ENCODE peak calls at places on chromosomes 2 and 18, in six cellular contexts. One of them, this sample, is unnamed.

GRCh38 chr18:7174359-7175107 is 56.4 kb upstream of the LRRC30 start:
- DNase-seq in left lung: no peak
- DNase-seq in uterus: no peak
- DNase-seq in B cell: no peak
- DNase-seq in spleen: peak
- DNase-seq in IMR-90: no peak
- DNase-seq in this sample: no peak

GRCh38 chr2:27182346-27182745 is 29.5 kb upstream of the ATRAID start:
- DNase-seq in left lung: no peak
- DNase-seq in uterus: no peak
- DNase-seq in B cell: no peak
- DNase-seq in spleen: no peak
- DNase-seq in IMR-90: peak
- DNase-seq in this sample: no peak

GRCh38 chr18:80185545-80185944 is 61.8 kb downstream of the PARD6G start:
- DNase-seq in left lung: no peak
- DNase-seq in uterus: no peak
- DNase-seq in B cell: no peak
- DNase-seq in spleen: no peak
- DNase-seq in IMR-90: no peak
- DNase-seq in this sample: no peak

GRCh38 chr18:72100465-72100864 is 443.7 kb downstream of the CBLN2 start:
- DNase-seq in left lung: no peak
- DNase-seq in uterus: no peak
- DNase-seq in B cell: no peak
- DNase-seq in spleen: no peak
- DNase-seq in IMR-90: no peak
- DNase-seq in this sample: no peak

GRCh38 chr2:239498981-239499633 is 98.3 kb upstream of the HDAC4 start:
- DNase-seq in left lung: no peak
- DNase-seq in uterus: peak
- DNase-seq in B cell: no peak
- DNase-seq in spleen: no peak
- DNase-seq in IMR-90: no peak
- DNase-seq in this sample: no peak

GRCh38 chr2:4792126-4792525 is 900.1 kb upstream of the SOX11 start:
- DNase-seq in left lung: no peak
- DNase-seq in uterus: no peak
- DNase-seq in B cell: no peak
- DNase-seq in spleen: no peak
- DNase-seq in IMR-90: no peak
- DNase-seq in this sample: no peak

GRCh38 chr2:26463252-26464207 is 14.4 kb downstream of the OTOF start:
- DNase-seq in left lung: no peak
- DNase-seq in uterus: no peak
- DNase-seq in B cell: no peak
- DNase-seq in spleen: peak
- DNase-seq in IMR-90: no peak
- DNase-seq in this sample: no peak

GRCh38 chr2:237742191-237742590 is 56.4 kb upstream of the RBM44 start:
- DNase-seq in left lung: no peak
- DNase-seq in uterus: no peak
- DNase-seq in B cell: no peak
- DNase-seq in spleen: no peak
- DNase-seq in IMR-90: no peak
- DNase-seq in this sample: no peak

GRCh38 chr2:59068255-59068654 is 827.1 kb upstream of the FANCL start:
- DNase-seq in left lung: no peak
- DNase-seq in uterus: no peak
- DNase-seq in B cell: no peak
- DNase-seq in spleen: no peak
- DNase-seq in IMR-90: no peak
- DNase-seq in this sample: no peak

GRCh38 chr2:27078267-27079194 is at the start of gene EMILIN1:
- DNase-seq in left lung: peak
- DNase-seq in uterus: peak
- DNase-seq in B cell: no peak
- DNase-seq in spleen: peak
- DNase-seq in IMR-90: peak
- DNase-seq in this sample: no peak

GRCh38 chr2:115200016-115200415 is 757.6 kb downstream of the DPP10 start:
- DNase-seq in left lung: no peak
- DNase-seq in uterus: no peak
- DNase-seq in B cell: no peak
- DNase-seq in spleen: no peak
- DNase-seq in IMR-90: no peak
- DNase-seq in this sample: no peak

GRCh38 chr2:65349863-65350262 is 82.5 kb downstream of the SPRED2 start:
- DNase-seq in left lung: no peak
- DNase-seq in uterus: peak
- DNase-seq in B cell: no peak
- DNase-seq in spleen: no peak
- DNase-seq in IMR-90: peak
- DNase-seq in this sample: no peak

GRCh38 chr2:81658227-81658626 is 1353.7 kb upstream of the LRRTM1 start:
- DNase-seq in left lung: no peak
- DNase-seq in uterus: no peak
- DNase-seq in B cell: no peak
- DNase-seq in spleen: no peak
- DNase-seq in IMR-90: peak
- DNase-seq in this sample: no peak

GRCh38 chr18:46421973-46422551 is 235.0 kb downstream of the LOXHD1 start:
- DNase-seq in left lung: no peak
- DNase-seq in uterus: no peak
- DNase-seq in B cell: no peak
- DNase-seq in spleen: no peak
- DNase-seq in IMR-90: no peak
- DNase-seq in this sample: no peak

GRCh38 chr2:65129276-65129612 is 662 bp downstream of the RAB1A start:
- DNase-seq in left lung: no peak
- DNase-seq in uterus: no peak
- DNase-seq in B cell: no peak
- DNase-seq in spleen: no peak
- DNase-seq in IMR-90: no peak
- DNase-seq in this sample: no peak

GRCh38 chr2:52862801-52863200 is 904.8 kb upstream of the CHAC2 start:
- DNase-seq in left lung: no peak
- DNase-seq in uterus: no peak
- DNase-seq in B cell: no peak
- DNase-seq in spleen: no peak
- DNase-seq in IMR-90: peak
- DNase-seq in this sample: no peak

GRCh38 chr2:209773377-209773776 is 1.7 kb downstream of the UNC80 start:
- DNase-seq in left lung: no peak
- DNase-seq in uterus: no peak
- DNase-seq in B cell: no peak
- DNase-seq in spleen: no peak
- DNase-seq in IMR-90: no peak
- DNase-seq in this sample: no peak

GRCh38 chr18:13565228-13565627 is 161.1 kb downstream of the FAM210A start:
- DNase-seq in left lung: no peak
- DNase-seq in uterus: no peak
- DNase-seq in B cell: no peak
- DNase-seq in spleen: no peak
- DNase-seq in IMR-90: no peak
- DNase-seq in this sample: no peak

GRCh38 chr2:156346731-156347130 is 14.2 kb upstream of the NR4A2 start:
- DNase-seq in left lung: no peak
- DNase-seq in uterus: no peak
- DNase-seq in B cell: no peak
- DNase-seq in spleen: no peak
- DNase-seq in IMR-90: no peak
- DNase-seq in this sample: no peak

GRCh38 chr2:120470717-120471060 is 124.8 kb downstream of the INHBB start:
- DNase-seq in left lung: no peak
- DNase-seq in uterus: no peak
- DNase-seq in B cell: no peak
- DNase-seq in spleen: peak
- DNase-seq in IMR-90: no peak
- DNase-seq in this sample: no peak

GRCh38 chr2:54528311-54528945 is 72.3 kb downstream of the SPTBN1 start:
- DNase-seq in left lung: no peak
- DNase-seq in uterus: no peak
- DNase-seq in B cell: no peak
- DNase-seq in spleen: no peak
- DNase-seq in IMR-90: peak
- DNase-seq in this sample: no peak

GRCh38 chr2:47818777-47819176 is 35.8 kb downstream of the MSH6 start:
- DNase-seq in left lung: no peak
- DNase-seq in uterus: no peak
- DNase-seq in B cell: no peak
- DNase-seq in spleen: no peak
- DNase-seq in IMR-90: no peak
- DNase-seq in this sample: no peak

GRCh38 chr18:4455113-4455811 is at the start of gene DLGAP1:
- DNase-seq in left lung: peak
- DNase-seq in uterus: no peak
- DNase-seq in B cell: peak
- DNase-seq in spleen: peak
- DNase-seq in IMR-90: no peak
- DNase-seq in this sample: peak

GRCh38 chr2:223760838-223761502 is 76.4 kb downstream of the AP1S3 start:
- DNase-seq in left lung: peak
- DNase-seq in uterus: no peak
- DNase-seq in B cell: peak
- DNase-seq in spleen: peak
- DNase-seq in IMR-90: peak
- DNase-seq in this sample: peak

GRCh38 chr18:58391932-58392331 is 237.0 kb downstream of the ALPK2 start:
- DNase-seq in left lung: no peak
- DNase-seq in uterus: no peak
- DNase-seq in B cell: no peak
- DNase-seq in spleen: no peak
- DNase-seq in IMR-90: no peak
- DNase-seq in this sample: no peak

GRCh38 chr2:19881221-19881620 is 20.6 kb downstream of the TTC32 start:
- DNase-seq in left lung: no peak
- DNase-seq in uterus: no peak
- DNase-seq in B cell: no peak
- DNase-seq in spleen: no peak
- DNase-seq in IMR-90: no peak
- DNase-seq in this sample: no peak

GRCh38 chr2:240422683-240423329 is 12.7 kb upstream of the GPC1 start:
- DNase-seq in left lung: no peak
- DNase-seq in uterus: no peak
- DNase-seq in B cell: no peak
- DNase-seq in spleen: no peak
- DNase-seq in IMR-90: no peak
- DNase-seq in this sample: no peak

DNA sequence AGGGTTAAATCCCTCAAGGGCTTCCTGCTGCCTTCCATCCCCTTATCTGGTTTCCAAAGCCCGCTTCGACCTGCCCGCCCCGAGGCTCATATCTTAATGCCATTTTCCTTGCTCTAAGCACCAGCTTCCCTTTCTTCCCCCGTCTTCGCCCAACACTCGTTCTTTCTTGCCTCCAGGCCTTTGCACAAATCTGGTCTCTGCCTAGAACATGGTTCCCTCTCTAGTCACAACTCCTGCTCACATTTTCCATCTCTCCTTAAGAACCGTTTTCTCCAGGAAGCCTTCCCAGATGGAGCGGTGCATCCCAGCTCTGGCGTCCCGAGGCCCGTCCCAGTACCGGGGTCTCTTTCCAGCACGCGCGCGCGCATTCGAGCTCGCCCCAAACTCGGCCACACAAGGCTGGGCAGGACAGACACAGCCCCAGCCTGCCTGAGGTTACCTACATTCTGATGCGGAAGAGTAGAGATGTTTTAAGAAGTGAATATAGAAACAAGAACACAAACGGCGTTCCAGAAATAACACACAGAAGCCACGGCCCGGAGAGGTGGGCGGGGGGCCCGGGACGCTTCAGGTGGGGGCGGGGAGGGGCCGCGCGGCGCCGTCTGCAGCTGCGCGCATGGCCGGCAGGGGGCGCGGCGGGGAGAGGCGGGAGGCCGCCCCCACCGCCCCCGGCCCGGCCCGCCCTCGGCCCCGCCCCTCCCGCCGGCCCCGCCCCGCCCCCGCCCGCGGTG is at the start of gene DGKD:
- DNase-seq in left lung: peak
- DNase-seq in uterus: peak
- DNase-seq in B cell: peak
- DNase-seq in spleen: peak
- DNase-seq in IMR-90: no peak
- DNase-seq in this sample: peak
- TF ChIP-seq CTCF in left lung: peak
- TF ChIP-seq CTCF in uterus: no peak
- TF ChIP-seq CTCF in B cell: peak
- TF ChIP-seq CTCF in spleen: peak
- TF ChIP-seq CTCF in IMR-90: peak
- TF ChIP-seq CTCF in this sample: peak

DNA sequence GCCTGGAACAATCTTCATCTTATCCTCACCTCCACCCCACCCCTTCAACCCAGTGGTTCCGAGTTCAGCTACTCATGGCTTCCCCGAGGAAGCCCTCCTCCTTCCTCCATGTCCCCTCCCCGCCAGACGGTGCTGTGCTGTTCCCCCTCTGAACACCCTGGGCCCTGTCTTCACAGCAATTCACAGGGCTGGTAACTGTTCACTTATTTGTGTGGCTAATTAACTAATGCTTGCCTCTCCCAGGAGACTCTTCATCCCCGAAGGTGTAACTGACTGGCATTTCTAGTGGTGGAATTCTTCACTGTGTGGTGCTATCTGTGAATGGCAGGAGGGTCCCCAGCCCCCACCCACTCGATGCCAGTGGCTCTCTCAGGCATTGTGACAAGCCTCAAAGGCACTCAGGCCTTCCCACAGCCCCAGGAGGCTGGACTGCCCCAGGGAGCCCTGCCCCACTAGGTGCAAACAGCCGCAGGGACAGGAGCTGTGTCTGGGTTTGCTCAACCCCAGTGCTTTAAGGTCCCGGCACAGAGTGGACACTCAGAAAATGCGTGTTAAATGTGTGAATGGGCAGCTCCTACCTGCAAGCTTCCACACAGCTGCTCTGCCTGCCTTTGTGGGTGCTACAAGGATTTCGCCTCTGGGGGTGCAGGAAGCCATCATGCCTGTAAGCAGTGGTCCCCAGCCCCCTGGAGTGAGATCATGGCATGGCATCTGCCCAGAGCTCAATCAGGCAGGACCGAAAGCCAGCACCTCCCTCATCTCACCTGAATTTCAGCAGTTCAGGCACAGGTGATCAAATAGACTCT is 133.6 kb upstream of the ID2 start:
- DNase-seq in left lung: peak
- DNase-seq in uterus: no peak
- DNase-seq in B cell: no peak
- DNase-seq in spleen: peak
- DNase-seq in IMR-90: no peak
- DNase-seq in this sample: no peak
- TF ChIP-seq CTCF in left lung: no peak
- TF ChIP-seq CTCF in uterus: no peak
- TF ChIP-seq CTCF in B cell: no peak
- TF ChIP-seq CTCF in spleen: no peak
- TF ChIP-seq CTCF in IMR-90: no peak
- TF ChIP-seq CTCF in this sample: no peak

GRCh38 chr2:117917223-117917917 is 96.5 kb downstream of the CCDC93 start:
- DNase-seq in left lung: no peak
- DNase-seq in uterus: no peak
- DNase-seq in B cell: no peak
- DNase-seq in spleen: no peak
- DNase-seq in IMR-90: peak
- DNase-seq in this sample: no peak
- TF ChIP-seq CTCF in left lung: no peak
- TF ChIP-seq CTCF in uterus: no peak
- TF ChIP-seq CTCF in B cell: no peak
- TF ChIP-seq CTCF in spleen: no peak
- TF ChIP-seq CTCF in IMR-90: peak
- TF ChIP-seq CTCF in this sample: no peak

GRCh38 chr2:170123593-170123992 is 54.4 kb upstream of the MYO3B start:
- DNase-seq in left lung: no peak
- DNase-seq in uterus: no peak
- DNase-seq in B cell: no peak
- DNase-seq in spleen: no peak
- DNase-seq in IMR-90: peak
- DNase-seq in this sample: no peak
- TF ChIP-seq CTCF in left lung: no peak
- TF ChIP-seq CTCF in uterus: no peak
- TF ChIP-seq CTCF in B cell: no peak
- TF ChIP-seq CTCF in spleen: no peak
- TF ChIP-seq CTCF in IMR-90: no peak
- TF ChIP-seq CTCF in this sample: no peak

This sample was measured in GM13977.